ENCODE peak calls at places on chromosomes 7 and 10, in ten cellular contexts. One of them, this sample, is unnamed.

GRCh38 chr7:135262623-135263320 is 29.1 kb downstream of the STRA8 start:
- DNase-seq in fibroblast of lung: no peak
- DNase-seq in heart left ventricle: no peak
- DNase-seq in NB4: no peak
- DNase-seq in AG04450: no peak
- DNase-seq in psoas muscle: no peak
- DNase-seq in cardiac fibroblast: no peak
- DNase-seq in prostate gland: no peak
- DNase-seq in WERI-Rb-1: no peak
- DNase-seq in ovary: no peak
- DNase-seq in this sample: peak; percentile 17

GRCh38 chr7:135414850-135415439 is 95.0 kb downstream of the CNOT4 start:
- DNase-seq in heart left ventricle: peak; percentile 22
- DNase-seq in WERI-Rb-1: peak; percentile 56
- DNase-seq in NB4: peak; percentile 84
- DNase-seq in cardiac fibroblast: peak; percentile 81
- DNase-seq in ovary: no peak
- DNase-seq in prostate gland: no peak
- DNase-seq in fibroblast of lung: peak; percentile 78
- DNase-seq in AG04450: peak; percentile 21
- DNase-seq in psoas muscle: no peak
- DNase-seq in this sample: peak; percentile 67

GRCh38 chr7:105691029-105691691 is 109.9 kb upstream of the EFCAB10 start:
- DNase-seq in fibroblast of lung: peak; percentile 79
- DNase-seq in prostate gland: no peak
- DNase-seq in NB4: no peak
- DNase-seq in WERI-Rb-1: no peak
- DNase-seq in cardiac fibroblast: peak; percentile 65
- DNase-seq in ovary: no peak
- DNase-seq in AG04450: peak; percentile 34
- DNase-seq in heart left ventricle: no peak
- DNase-seq in psoas muscle: no peak
- DNase-seq in this sample: no peak

GRCh38 chr7:139972000-139972399 is 90.8 kb downstream of the PARP12 start:
- DNase-seq in WERI-Rb-1: no peak
- DNase-seq in cardiac fibroblast: no peak
- DNase-seq in prostate gland: no peak
- DNase-seq in AG04450: no peak
- DNase-seq in NB4: no peak
- DNase-seq in psoas muscle: no peak
- DNase-seq in ovary: no peak
- DNase-seq in fibroblast of lung: no peak
- DNase-seq in heart left ventricle: no peak
- DNase-seq in this sample: no peak

GRCh38 chr7:150856303-150857275 is 4.3 kb downstream of the AOC1 start:
- DNase-seq in AG04450: no peak
- DNase-seq in prostate gland: no peak
- DNase-seq in heart left ventricle: no peak
- DNase-seq in cardiac fibroblast: no peak
- DNase-seq in fibroblast of lung: no peak
- DNase-seq in psoas muscle: no peak
- DNase-seq in ovary: no peak
- DNase-seq in NB4: no peak
- DNase-seq in WERI-Rb-1: no peak
- DNase-seq in this sample: no peak

GRCh38 chr10:75034131-75034512 is 77.3 kb upstream of the SAMD8 start:
- DNase-seq in NB4: peak; percentile 32
- DNase-seq in psoas muscle: no peak
- DNase-seq in cardiac fibroblast: peak; percentile 22
- DNase-seq in ovary: no peak
- DNase-seq in AG04450: no peak
- DNase-seq in heart left ventricle: no peak
- DNase-seq in WERI-Rb-1: no peak
- DNase-seq in fibroblast of lung: no peak
- DNase-seq in prostate gland: no peak
- DNase-seq in this sample: peak; percentile 10

GRCh38 chr7:69748530-69748929 is 150.3 kb downstream of the AUTS2 start:
- DNase-seq in psoas muscle: no peak
- DNase-seq in WERI-Rb-1: no peak
- DNase-seq in fibroblast of lung: no peak
- DNase-seq in heart left ventricle: no peak
- DNase-seq in cardiac fibroblast: no peak
- DNase-seq in ovary: no peak
- DNase-seq in prostate gland: no peak
- DNase-seq in NB4: no peak
- DNase-seq in AG04450: no peak
- DNase-seq in this sample: no peak

GRCh38 chr10:4141471-4141870 is 356.5 kb upstream of the KLF6 start:
- DNase-seq in WERI-Rb-1: no peak
- DNase-seq in AG04450: no peak
- DNase-seq in prostate gland: no peak
- DNase-seq in psoas muscle: no peak
- DNase-seq in heart left ventricle: no peak
- DNase-seq in fibroblast of lung: peak; percentile 34
- DNase-seq in ovary: no peak
- DNase-seq in cardiac fibroblast: peak; percentile 51
- DNase-seq in NB4: peak; percentile 40
- DNase-seq in this sample: peak; percentile 43

GRCh38 chr10:119306514-119306951 is 99.2 kb downstream of the GRK5 start:
- DNase-seq in cardiac fibroblast: peak; percentile 48
- DNase-seq in heart left ventricle: peak; percentile 27
- DNase-seq in prostate gland: no peak
- DNase-seq in fibroblast of lung: no peak
- DNase-seq in ovary: no peak
- DNase-seq in WERI-Rb-1: no peak
- DNase-seq in psoas muscle: no peak
- DNase-seq in AG04450: no peak
- DNase-seq in NB4: peak; percentile 81
- DNase-seq in this sample: peak; percentile 54

GRCh38 chr10:121442086-121442485 is 156.2 kb downstream of the FGFR2 start:
- DNase-seq in WERI-Rb-1: no peak
- DNase-seq in fibroblast of lung: no peak
- DNase-seq in cardiac fibroblast: no peak
- DNase-seq in prostate gland: no peak
- DNase-seq in NB4: no peak
- DNase-seq in AG04450: no peak
- DNase-seq in heart left ventricle: no peak
- DNase-seq in ovary: no peak
- DNase-seq in psoas muscle: no peak
- DNase-seq in this sample: no peak

GRCh38 chr7:47991741-47992311 is 12.4 kb upstream of the HUS1 start:
- DNase-seq in heart left ventricle: peak; percentile 90
- DNase-seq in prostate gland: peak; percentile 29
- DNase-seq in cardiac fibroblast: peak; percentile 86
- DNase-seq in AG04450: no peak
- DNase-seq in WERI-Rb-1: peak; percentile 89
- DNase-seq in fibroblast of lung: peak; percentile 74
- DNase-seq in psoas muscle: peak; percentile 85
- DNase-seq in ovary: peak; percentile 62
- DNase-seq in NB4: peak; percentile 98
- DNase-seq in this sample: peak; percentile 72

GRCh38 chr7:5692112-5692844 is 89.2 kb downstream of the RNF216 start:
- DNase-seq in cardiac fibroblast: peak; percentile 100
- DNase-seq in heart left ventricle: peak; percentile 94
- DNase-seq in WERI-Rb-1: no peak
- DNase-seq in prostate gland: peak; percentile 40
- DNase-seq in ovary: peak; percentile 71
- DNase-seq in NB4: peak; percentile 55
- DNase-seq in fibroblast of lung: peak; percentile 99
- DNase-seq in AG04450: peak; percentile 96
- DNase-seq in psoas muscle: peak; percentile 89
- DNase-seq in this sample: peak; percentile 97
- H3K4me3 ChIP-seq in cardiac fibroblast: no peak overlapping the region
- H3K4me3 ChIP-seq in heart left ventricle: peak overlapping the region; percentile 44
- H3K4me3 ChIP-seq in WERI-Rb-1: no peak overlapping the region
- H3K4me3 ChIP-seq in prostate gland: no peak overlapping the region
- H3K4me3 ChIP-seq in ovary: peak overlapping the region; percentile 19
- H3K4me3 ChIP-seq in NB4: no peak overlapping the region
- H3K4me3 ChIP-seq in fibroblast of lung: peak overlapping the region; percentile 36
- H3K4me3 ChIP-seq in AG04450: peak overlapping the region; percentile 44
- H3K4me3 ChIP-seq in psoas muscle: peak overlapping the region; percentile 30
- H3K4me3 ChIP-seq in this sample: peak overlapping the region; percentile 34

DNA sequence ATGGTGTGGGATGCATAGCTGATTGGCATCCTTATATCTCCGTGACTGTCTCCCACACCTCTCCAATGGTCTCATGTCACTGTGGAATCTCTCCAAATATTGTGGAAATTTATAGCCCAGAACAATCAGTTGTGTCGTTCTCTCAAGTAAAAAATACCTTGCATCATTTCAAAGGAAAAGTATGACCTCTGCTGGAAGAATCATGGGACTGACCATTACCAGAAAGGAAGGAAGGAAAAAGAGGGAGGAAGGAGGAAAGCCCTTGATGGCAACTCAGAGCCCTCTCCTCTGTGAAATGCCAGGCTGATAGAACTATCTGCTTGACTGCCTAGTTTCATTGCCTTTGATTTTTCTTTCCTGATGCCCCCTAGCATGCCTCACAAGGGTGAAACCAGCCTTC is 76.3 kb downstream of the FOXI2 start:
- DNase-seq in ovary: no peak
- DNase-seq in AG04450: no peak
- DNase-seq in cardiac fibroblast: peak; percentile 5
- DNase-seq in fibroblast of lung: no peak
- DNase-seq in psoas muscle: no peak
- DNase-seq in NB4: no peak
- DNase-seq in prostate gland: no peak
- DNase-seq in WERI-Rb-1: no peak
- DNase-seq in heart left ventricle: no peak
- DNase-seq in this sample: no peak
- TF ChIP-seq CTCF in ovary: peak; percentile 42
- TF ChIP-seq CTCF in AG04450: no peak
- TF ChIP-seq CTCF in cardiac fibroblast: no peak
- TF ChIP-seq CTCF in fibroblast of lung: no peak
- TF ChIP-seq CTCF in psoas muscle: no peak
- TF ChIP-seq CTCF in NB4: no peak
- TF ChIP-seq CTCF in prostate gland: peak; percentile 27
- TF ChIP-seq CTCF in WERI-Rb-1: peak; percentile 29
- TF ChIP-seq CTCF in heart left ventricle: no peak
- TF ChIP-seq CTCF in this sample: no peak

DNA sequence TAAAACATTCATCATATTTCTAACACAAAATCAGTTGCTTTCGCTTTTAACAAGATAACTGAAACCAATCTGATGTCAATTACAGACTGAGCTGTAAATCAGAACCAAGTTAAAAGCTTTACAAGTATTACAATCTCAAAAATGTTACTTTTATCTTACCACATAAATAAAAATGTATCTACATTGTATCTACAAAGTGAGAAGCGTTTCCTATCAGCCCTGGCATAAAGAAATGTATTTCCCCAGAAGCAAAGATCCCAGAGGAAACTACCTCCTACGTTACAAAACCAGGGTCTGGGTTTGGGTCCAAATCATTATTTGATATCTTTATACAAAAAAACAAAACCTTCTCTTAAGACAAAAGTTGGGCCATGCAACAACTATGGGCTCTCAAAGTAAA is 2.6 kb downstream of the SMURF1 start:
- DNase-seq in psoas muscle: no peak
- DNase-seq in fibroblast of lung: no peak
- DNase-seq in prostate gland: no peak
- DNase-seq in AG04450: no peak
- DNase-seq in WERI-Rb-1: no peak
- DNase-seq in NB4: no peak
- DNase-seq in cardiac fibroblast: no peak
- DNase-seq in ovary: no peak
- DNase-seq in heart left ventricle: no peak
- DNase-seq in this sample: no peak
- H3K4me3 ChIP-seq in psoas muscle: peak overlapping the region; percentile 99
- H3K4me3 ChIP-seq in fibroblast of lung: peak overlapping the region; percentile 79
- H3K4me3 ChIP-seq in prostate gland: peak overlapping the region; percentile 100
- H3K4me3 ChIP-seq in AG04450: peak overlapping the region; percentile 72
- H3K4me3 ChIP-seq in WERI-Rb-1: no peak overlapping the region
- H3K4me3 ChIP-seq in NB4: peak overlapping the region; percentile 3
- H3K4me3 ChIP-seq in cardiac fibroblast: peak overlapping the region; percentile 53
- H3K4me3 ChIP-seq in ovary: peak overlapping the region; percentile 99
- H3K4me3 ChIP-seq in heart left ventricle: peak overlapping the region; percentile 100
- H3K4me3 ChIP-seq in this sample: peak overlapping the region; percentile 70

GRCh38 chr7:142950235-142950634 is 11.0 kb downstream of the LLCFC1 start:
- DNase-seq in psoas muscle: no peak
- DNase-seq in cardiac fibroblast: no peak
- DNase-seq in prostate gland: no peak
- DNase-seq in ovary: no peak
- DNase-seq in WERI-Rb-1: no peak
- DNase-seq in fibroblast of lung: no peak
- DNase-seq in NB4: no peak
- DNase-seq in heart left ventricle: no peak
- DNase-seq in AG04450: no peak
- DNase-seq in this sample: no peak

GRCh38 chr7:142945001-142945400 is 5.7 kb downstream of the LLCFC1 start:
- DNase-seq in prostate gland: no peak
- DNase-seq in heart left ventricle: no peak
- DNase-seq in psoas muscle: no peak
- DNase-seq in NB4: no peak
- DNase-seq in cardiac fibroblast: no peak
- DNase-seq in fibroblast of lung: no peak
- DNase-seq in ovary: no peak
- DNase-seq in AG04450: no peak
- DNase-seq in WERI-Rb-1: no peak
- DNase-seq in this sample: no peak

GRCh38 chr7:142943706-142944268 is 4.5 kb downstream of the LLCFC1 start:
- DNase-seq in heart left ventricle: no peak
- DNase-seq in prostate gland: peak; percentile 46
- DNase-seq in WERI-Rb-1: peak; percentile 45
- DNase-seq in NB4: no peak
- DNase-seq in cardiac fibroblast: no peak
- DNase-seq in AG04450: no peak
- DNase-seq in ovary: no peak
- DNase-seq in fibroblast of lung: no peak
- DNase-seq in psoas muscle: no peak
- DNase-seq in this sample: peak; percentile 50

GRCh38 chr7:142942746-142943145 is 3.5 kb downstream of the LLCFC1 start:
- DNase-seq in WERI-Rb-1: no peak
- DNase-seq in heart left ventricle: no peak
- DNase-seq in AG04450: no peak
- DNase-seq in psoas muscle: no peak
- DNase-seq in cardiac fibroblast: no peak
- DNase-seq in NB4: no peak
- DNase-seq in fibroblast of lung: no peak
- DNase-seq in prostate gland: no peak
- DNase-seq in ovary: no peak
- DNase-seq in this sample: no peak

DNA sequence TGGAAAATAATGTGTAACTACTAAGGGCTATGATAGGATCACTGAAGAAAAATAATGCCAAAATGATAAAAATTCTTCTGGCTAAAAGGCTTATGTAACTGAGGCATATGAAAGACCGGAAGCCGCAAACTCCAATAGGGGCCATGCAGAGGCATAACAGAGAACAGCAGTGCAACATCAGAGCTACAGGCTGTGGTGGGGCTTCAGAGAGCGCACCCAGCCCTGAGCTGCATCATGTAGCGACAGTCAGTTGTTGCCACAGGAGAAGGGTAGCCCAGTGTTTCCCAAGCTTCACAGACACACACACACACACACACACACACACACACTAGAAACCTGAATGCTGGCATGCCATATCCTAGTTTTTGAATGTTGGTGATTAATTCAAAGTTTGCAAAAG is 9.3 kb downstream of the LLCFC1 start:
- DNase-seq in ovary: no peak
- DNase-seq in prostate gland: no peak
- DNase-seq in NB4: no peak
- DNase-seq in AG04450: no peak
- DNase-seq in heart left ventricle: no peak
- DNase-seq in WERI-Rb-1: no peak
- DNase-seq in psoas muscle: no peak
- DNase-seq in fibroblast of lung: no peak
- DNase-seq in cardiac fibroblast: no peak
- DNase-seq in this sample: no peak
- TF ChIP-seq CTCF in ovary: no peak
- TF ChIP-seq CTCF in prostate gland: no peak
- TF ChIP-seq CTCF in NB4: no peak
- TF ChIP-seq CTCF in AG04450: no peak
- TF ChIP-seq CTCF in heart left ventricle: no peak
- TF ChIP-seq CTCF in WERI-Rb-1: no peak
- TF ChIP-seq CTCF in psoas muscle: no peak
- TF ChIP-seq CTCF in fibroblast of lung: no peak
- TF ChIP-seq CTCF in cardiac fibroblast: no peak
- TF ChIP-seq CTCF in this sample: no peak